ENCODE peak calls at places on chromosomes 7 and 10, in seven cellular contexts. One of them, this sample, is unnamed.

GRCh38 chr7:107505997-107506682 is 36.3 kb downstream of the GPR22 start:
- DNase-seq in psoas muscle: no peak
- DNase-seq in breast epithelium: peak
- DNase-seq in A549: no peak
- DNase-seq in transverse colon: peak
- DNase-seq in AG10803: no peak
- DNase-seq in OCI-LY7: peak
- DNase-seq in this sample: no peak

GRCh38 chr10:111837985-111838384 is 345.6 kb downstream of the GPAM start:
- DNase-seq in AG10803: no peak
- DNase-seq in OCI-LY7: no peak
- DNase-seq in psoas muscle: no peak
- DNase-seq in transverse colon: no peak
- DNase-seq in A549: no peak
- DNase-seq in breast epithelium: no peak
- DNase-seq in this sample: no peak

GRCh38 chr10:8404721-8405120 is 350.2 kb downstream of the GATA3 start:
- DNase-seq in psoas muscle: no peak
- DNase-seq in AG10803: no peak
- DNase-seq in breast epithelium: no peak
- DNase-seq in OCI-LY7: no peak
- DNase-seq in A549: no peak
- DNase-seq in transverse colon: no peak
- DNase-seq in this sample: no peak

GRCh38 chr10:89693176-89693575 is 8.2 kb upstream of the KIF20B start:
- DNase-seq in OCI-LY7: no peak
- DNase-seq in breast epithelium: no peak
- DNase-seq in AG10803: no peak
- DNase-seq in transverse colon: no peak
- DNase-seq in psoas muscle: no peak
- DNase-seq in A549: no peak
- DNase-seq in this sample: no peak

GRCh38 chr10:19046709-19047108 is 1.9 kb upstream of the MALRD1 start:
- DNase-seq in AG10803: no peak
- DNase-seq in OCI-LY7: no peak
- DNase-seq in transverse colon: no peak
- DNase-seq in psoas muscle: no peak
- DNase-seq in breast epithelium: no peak
- DNase-seq in A549: no peak
- DNase-seq in this sample: no peak

GRCh38 chr10:102261196-102261595 is 15.9 kb downstream of the GBF1 start:
- DNase-seq in AG10803: no peak
- DNase-seq in transverse colon: no peak
- DNase-seq in breast epithelium: no peak
- DNase-seq in A549: no peak
- DNase-seq in psoas muscle: no peak
- DNase-seq in OCI-LY7: no peak
- DNase-seq in this sample: no peak

GRCh38 chr7:1466524-1467271 is 7.4 kb upstream of the MICALL2 start:
- DNase-seq in A549: peak
- DNase-seq in psoas muscle: peak
- DNase-seq in AG10803: peak
- DNase-seq in OCI-LY7: no peak
- DNase-seq in transverse colon: peak
- DNase-seq in breast epithelium: no peak
- DNase-seq in this sample: peak

GRCh38 chr10:12344375-12345110 is 4.8 kb upstream of the CAMK1D start:
- DNase-seq in psoas muscle: no peak
- DNase-seq in A549: no peak
- DNase-seq in AG10803: no peak
- DNase-seq in breast epithelium: no peak
- DNase-seq in OCI-LY7: no peak
- DNase-seq in transverse colon: no peak
- DNase-seq in this sample: no peak

GRCh38 chr10:11162828-11163599 is 145.3 kb downstream of the CELF2 start:
- DNase-seq in psoas muscle: peak
- DNase-seq in OCI-LY7: peak
- DNase-seq in transverse colon: peak
- DNase-seq in breast epithelium: no peak
- DNase-seq in AG10803: no peak
- DNase-seq in A549: no peak
- DNase-seq in this sample: no peak

GRCh38 chr7:128743112-128743772 is 4.1 kb downstream of the CALU start:
- DNase-seq in A549: no peak
- DNase-seq in psoas muscle: no peak
- DNase-seq in AG10803: no peak
- DNase-seq in OCI-LY7: no peak
- DNase-seq in transverse colon: no peak
- DNase-seq in breast epithelium: no peak
- DNase-seq in this sample: no peak

GRCh38 chr10:8233832-8234259 is 179.4 kb downstream of the GATA3 start:
- DNase-seq in A549: no peak
- DNase-seq in transverse colon: no peak
- DNase-seq in psoas muscle: no peak
- DNase-seq in breast epithelium: no peak
- DNase-seq in OCI-LY7: no peak
- DNase-seq in AG10803: no peak
- DNase-seq in this sample: no peak

GRCh38 chr7:2220506-2220905 is 12.2 kb downstream of the MAD1L1 start:
- DNase-seq in A549: no peak
- DNase-seq in AG10803: no peak
- DNase-seq in psoas muscle: no peak
- DNase-seq in breast epithelium: no peak
- DNase-seq in transverse colon: no peak
- DNase-seq in OCI-LY7: no peak
- DNase-seq in this sample: no peak

GRCh38 chr10:3774018-3774813 is 10.8 kb downstream of the KLF6 start:
- DNase-seq in breast epithelium: no peak
- DNase-seq in psoas muscle: peak
- DNase-seq in AG10803: no peak
- DNase-seq in A549: no peak
- DNase-seq in transverse colon: no peak
- DNase-seq in OCI-LY7: no peak
- DNase-seq in this sample: no peak

GRCh38 chr10:124708246-124708779 is 35.9 kb downstream of the FAM53B start:
- DNase-seq in breast epithelium: no peak
- DNase-seq in A549: no peak
- DNase-seq in AG10803: no peak
- DNase-seq in psoas muscle: peak
- DNase-seq in transverse colon: no peak
- DNase-seq in OCI-LY7: no peak
- DNase-seq in this sample: no peak

GRCh38 chr7:32564542-32564941 is 69.3 kb downstream of the AVL9 start:
- DNase-seq in breast epithelium: no peak
- DNase-seq in transverse colon: no peak
- DNase-seq in psoas muscle: no peak
- DNase-seq in A549: no peak
- DNase-seq in AG10803: no peak
- DNase-seq in OCI-LY7: no peak
- DNase-seq in this sample: no peak

DNA sequence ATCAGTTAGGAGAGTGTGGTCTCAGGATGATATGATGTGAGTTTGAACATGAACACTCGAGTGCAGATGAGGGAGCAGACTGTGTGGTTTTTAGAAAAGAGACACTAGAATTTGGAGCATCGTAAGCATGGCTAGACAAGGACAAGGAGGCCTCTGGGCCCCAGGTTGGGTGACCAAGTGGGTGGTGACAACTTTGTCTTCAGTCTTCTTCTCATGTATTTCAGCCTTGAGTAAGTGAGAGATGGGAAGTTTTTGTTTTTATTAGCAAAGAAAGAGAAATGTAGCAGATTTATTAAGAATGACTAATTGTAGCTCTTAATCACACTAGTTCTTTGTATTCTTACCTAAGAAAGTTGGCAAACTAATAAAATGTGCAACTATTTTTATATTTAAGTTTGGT is 16.3 kb downstream of the TES start:
- DNase-seq in breast epithelium: no peak
- DNase-seq in AG10803: no peak
- DNase-seq in transverse colon: no peak
- DNase-seq in A549: no peak
- DNase-seq in psoas muscle: no peak
- DNase-seq in OCI-LY7: no peak
- DNase-seq in this sample: no peak
- TF ChIP-seq CTCF in breast epithelium: no peak
- TF ChIP-seq CTCF in AG10803: no peak
- TF ChIP-seq CTCF in transverse colon: no peak
- TF ChIP-seq CTCF in A549: no peak
- TF ChIP-seq CTCF in psoas muscle: no peak
- TF ChIP-seq CTCF in OCI-LY7: no peak
- TF ChIP-seq CTCF in this sample: no peak

DNA sequence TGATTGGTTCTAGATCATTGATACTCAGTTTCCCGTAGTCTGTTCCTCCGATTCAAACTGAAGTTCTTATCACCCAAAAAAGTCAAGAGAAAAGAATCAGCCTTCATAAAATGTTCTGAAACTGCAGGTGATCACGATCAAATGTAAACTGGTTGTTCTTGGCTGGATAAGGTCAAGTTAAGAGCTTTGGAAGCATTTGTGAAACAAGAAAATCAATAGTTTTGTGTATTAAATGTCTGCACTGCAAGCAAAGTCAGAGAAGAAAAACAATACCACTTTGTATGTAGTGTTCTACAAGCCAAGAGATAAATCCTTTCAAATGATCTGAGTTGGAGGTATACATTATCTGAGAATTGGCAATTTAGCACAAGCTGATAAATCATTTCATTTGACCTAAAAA is 710.3 kb downstream of the SORCS1 start:
- DNase-seq in breast epithelium: no peak
- DNase-seq in transverse colon: no peak
- DNase-seq in psoas muscle: no peak
- DNase-seq in AG10803: no peak
- DNase-seq in OCI-LY7: no peak
- DNase-seq in A549: no peak
- DNase-seq in this sample: no peak
- TF ChIP-seq CTCF in breast epithelium: no peak
- TF ChIP-seq CTCF in transverse colon: no peak
- TF ChIP-seq CTCF in psoas muscle: no peak
- TF ChIP-seq CTCF in AG10803: no peak
- TF ChIP-seq CTCF in OCI-LY7: no peak
- TF ChIP-seq CTCF in A549: no peak
- TF ChIP-seq CTCF in this sample: no peak

GRCh38 chr7:150507947-150508602 is 6.6 kb upstream of the GIMAP7 start:
- DNase-seq in OCI-LY7: no peak
- DNase-seq in AG10803: no peak
- DNase-seq in psoas muscle: no peak
- DNase-seq in transverse colon: no peak
- DNase-seq in breast epithelium: no peak
- DNase-seq in A549: no peak
- DNase-seq in this sample: no peak
- TF ChIP-seq CTCF in OCI-LY7: no peak
- TF ChIP-seq CTCF in AG10803: no peak
- TF ChIP-seq CTCF in psoas muscle: no peak
- TF ChIP-seq CTCF in transverse colon: no peak
- TF ChIP-seq CTCF in breast epithelium: no peak
- TF ChIP-seq CTCF in A549: no peak
- TF ChIP-seq CTCF in this sample: no peak

GRCh38 chr7:230274-230673 is 37.9 kb downstream of the FAM20C start:
- DNase-seq in transverse colon: no peak
- DNase-seq in A549: no peak
- DNase-seq in psoas muscle: no peak
- DNase-seq in OCI-LY7: no peak
- DNase-seq in AG10803: no peak
- DNase-seq in breast epithelium: no peak
- DNase-seq in this sample: no peak
- TF ChIP-seq CTCF in transverse colon: no peak
- TF ChIP-seq CTCF in A549: no peak
- TF ChIP-seq CTCF in psoas muscle: no peak
- TF ChIP-seq CTCF in OCI-LY7: no peak
- TF ChIP-seq CTCF in AG10803: no peak
- TF ChIP-seq CTCF in breast epithelium: no peak
- TF ChIP-seq CTCF in this sample: no peak

GRCh38 chr7:151061241-151062110 is 2.1 kb downstream of the SLC4A2 start:
- DNase-seq in AG10803: no peak
- DNase-seq in A549: no peak
- DNase-seq in transverse colon: no peak
- DNase-seq in OCI-LY7: no peak
- DNase-seq in breast epithelium: no peak
- DNase-seq in psoas muscle: no peak
- DNase-seq in this sample: no peak

GRCh38 chr7:151062111-151062398 is 2.7 kb downstream of the SLC4A2 start:
- DNase-seq in AG10803: no peak
- DNase-seq in breast epithelium: no peak
- DNase-seq in A549: no peak
- DNase-seq in transverse colon: no peak
- DNase-seq in OCI-LY7: no peak
- DNase-seq in psoas muscle: no peak
- DNase-seq in this sample: no peak

GRCh38 chr7:151060113-151060415 is 675 bp downstream of the SLC4A2 start:
- DNase-seq in psoas muscle: no peak
- DNase-seq in OCI-LY7: no peak
- DNase-seq in transverse colon: no peak
- DNase-seq in A549: peak
- DNase-seq in breast epithelium: no peak
- DNase-seq in AG10803: no peak
- DNase-seq in this sample: no peak

GRCh38 chr7:151059362-151060112 is at the start of gene SLC4A2:
- DNase-seq in A549: peak
- DNase-seq in breast epithelium: peak
- DNase-seq in transverse colon: peak
- DNase-seq in OCI-LY7: peak
- DNase-seq in psoas muscle: peak
- DNase-seq in AG10803: peak
- DNase-seq in this sample: no peak

DNA sequence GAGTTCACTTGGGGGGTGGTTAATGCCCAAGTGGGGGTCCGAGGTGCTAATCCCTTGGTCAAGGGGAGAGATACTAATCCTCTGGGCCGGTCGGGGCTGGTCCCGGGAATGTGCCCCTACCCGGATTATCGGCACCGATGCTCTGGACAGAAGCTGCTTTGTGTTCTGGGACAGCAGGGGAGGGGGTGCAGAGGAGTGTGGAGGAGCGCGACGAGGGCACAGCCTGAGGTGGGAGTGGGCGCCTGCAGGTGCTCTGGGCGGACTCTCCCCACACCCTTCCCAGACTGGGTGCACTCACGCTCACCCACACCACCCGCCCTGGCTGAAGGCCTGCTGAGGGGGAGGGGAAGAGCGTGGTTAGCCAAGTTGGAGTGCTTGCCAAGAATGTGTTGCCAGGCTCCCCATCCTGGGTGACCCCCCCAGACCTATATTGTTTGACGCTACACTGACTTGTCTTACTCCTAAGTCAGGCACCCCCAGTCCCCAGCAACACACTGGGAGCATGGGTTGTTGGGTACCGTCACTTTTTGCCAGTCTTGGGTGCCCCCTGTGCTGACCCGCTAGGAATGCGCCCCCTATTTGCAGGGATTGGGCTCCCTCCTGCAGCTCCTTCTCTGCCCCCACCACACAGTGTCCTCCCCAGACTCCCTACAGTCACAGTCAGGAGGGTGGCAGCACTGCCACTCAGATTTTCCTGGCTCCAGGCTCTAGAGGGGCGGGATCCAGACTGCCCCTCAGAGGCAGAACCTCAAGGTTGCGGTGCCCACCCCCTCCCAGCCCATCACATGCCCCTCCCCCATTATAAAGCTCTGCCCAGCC is 1.2 kb downstream of the SLC4A2 start:
- DNase-seq in transverse colon: peak
- DNase-seq in OCI-LY7: peak
- DNase-seq in psoas muscle: no peak
- DNase-seq in breast epithelium: no peak
- DNase-seq in A549: peak
- DNase-seq in AG10803: no peak
- DNase-seq in this sample: no peak
- TF ChIP-seq CTCF in transverse colon: no peak
- TF ChIP-seq CTCF in OCI-LY7: peak
- TF ChIP-seq CTCF in psoas muscle: no peak
- TF ChIP-seq CTCF in breast epithelium: no peak
- TF ChIP-seq CTCF in A549: peak
- TF ChIP-seq CTCF in AG10803: peak
- TF ChIP-seq CTCF in this sample: no peak

This sample was measured in AG09319.